ENCODE peak calls at places on chromosomes 6 and 20, in seven cellular contexts. I is pancreas, L is tibial artery, P is thoracic aorta, B is dorsolateral prefrontal cortex, U is adrenal gland, T is left lung. Y is an unnamed sample.

GRCh38 chr6:15317934-15318902 is 72.3 kb downstream of the JARID2 start:
- DNase-seq in P (no peak), B (no peak), U (no peak), L (no peak), T (no peak), I (no peak), Y (no peak)

GRCh38 chr20:63132715-63133471 is 83.0 kb downstream of the YTHDF1 start:
- DNase-seq in B (no peak), U (no peak), L (peak; percentile 51), I (peak; percentile 38), P (no peak), T (no peak), Y (no peak)

GRCh38 chr6:50956014-50956413 is 137.3 kb downstream of the TFAP2B start:
- DNase-seq in U (no peak), I (no peak), T (no peak), L (no peak), B (no peak), P (no peak), Y (no peak)

GRCh38 chr20:44412402-44413144 is 57.1 kb downstream of the HNF4A start:
- DNase-seq in P (no peak), U (no peak), I (no peak), T (no peak), B (no peak), L (no peak), Y (no peak)

GRCh38 chr20:17888044-17888443 is 80.5 kb downstream of the SNX5 start:
- DNase-seq in B (no peak), U (no peak), L (no peak), I (no peak), T (no peak), P (no peak), Y (no peak)

GRCh38 chr6:142680308-142680707 is 264.7 kb downstream of the HIVEP2 start:
- DNase-seq in B (no peak), U (no peak), L (peak; percentile 66), T (no peak), P (no peak), I (no peak), Y (no peak)

GRCh38 chr6:138988469-138988834 is 399 bp upstream of the REPS1 start:
- DNase-seq in I (no peak), U (no peak), T (no peak), P (no peak), B (no peak), L (no peak), Y (no peak)

GRCh38 chr6:133259561-133259960 is 18.4 kb downstream of the EYA4 start:
- DNase-seq in B (no peak), T (no peak), U (no peak), L (no peak), I (no peak), P (no peak), Y (no peak)

GRCh38 chr6:79946773-79947190 is 571 bp downstream of the ELOVL4 start:
- DNase-seq in L (no peak), B (peak; percentile 60), I (no peak), U (no peak), P (no peak), T (peak; percentile 81), Y (peak; percentile 26)

GRCh38 chr6:123027392-123027791 is 31.4 kb downstream of the CLVS2 start:
- DNase-seq in I (no peak), L (no peak), P (no peak), T (no peak), U (no peak), B (no peak), Y (no peak)

GRCh38 chr6:1906625-1907024 is 296.9 kb downstream of the FOXC1 start:
- DNase-seq in U (no peak), L (no peak), P (no peak), I (no peak), T (no peak), B (no peak), Y (no peak)

GRCh38 chr6:27477318-27478013 is 4.6 kb upstream of the ZNF184 start:
- DNase-seq in L (no peak), B (no peak), I (no peak), U (no peak), P (no peak), T (no peak), Y (no peak)

GRCh38 chr6:135938588-135939215 is 87.2 kb downstream of the PDE7B start:
- DNase-seq in B (no peak), U (no peak), I (no peak), L (peak; percentile 71), T (no peak), P (no peak), Y (no peak)

GRCh38 chr6:148854992-148855391 is 108.2 kb downstream of the UST start:
- DNase-seq in T (no peak), B (no peak), L (no peak), P (no peak), U (no peak), I (no peak), Y (no peak)

GRCh38 chr6:135520781-135521180 is 23.2 kb upstream of the AHI1 start:
- DNase-seq in U (no peak), P (no peak), I (no peak), T (no peak), B (no peak), L (no peak), Y (no peak)

GRCh38 chr6:38634518-38634917 is 5.2 kb downstream of the BTBD9 start:
- DNase-seq in I (no peak), T (no peak), L (no peak), P (no peak), B (no peak), U (no peak), Y (no peak)

GRCh38 chr6:148867851-148868250 is 121.0 kb downstream of the UST start:
- DNase-seq in U (no peak), T (no peak), L (no peak), I (no peak), P (no peak), B (no peak), Y (no peak)

GRCh38 chr6:3749991-3750323 is 1.6 kb downstream of the PXDC1 start:
- DNase-seq in B (no peak), P (peak; percentile 72), U (peak; percentile 58), L (peak; percentile 91), I (peak; percentile 61), T (no peak), Y (peak; percentile 54)

GRCh38 chr6:6509304-6509703 is 79.2 kb upstream of the LY86 start:
- DNase-seq in I (no peak), T (no peak), B (no peak), P (no peak), U (no peak), L (no peak), Y (no peak)

GRCh38 chr6:61210549-61210948 is 1075.5 kb downstream of the KHDRBS2 start:
- DNase-seq in B (no peak), P (no peak), T (no peak), U (no peak), L (no peak), I (no peak), Y (no peak)

DNA sequence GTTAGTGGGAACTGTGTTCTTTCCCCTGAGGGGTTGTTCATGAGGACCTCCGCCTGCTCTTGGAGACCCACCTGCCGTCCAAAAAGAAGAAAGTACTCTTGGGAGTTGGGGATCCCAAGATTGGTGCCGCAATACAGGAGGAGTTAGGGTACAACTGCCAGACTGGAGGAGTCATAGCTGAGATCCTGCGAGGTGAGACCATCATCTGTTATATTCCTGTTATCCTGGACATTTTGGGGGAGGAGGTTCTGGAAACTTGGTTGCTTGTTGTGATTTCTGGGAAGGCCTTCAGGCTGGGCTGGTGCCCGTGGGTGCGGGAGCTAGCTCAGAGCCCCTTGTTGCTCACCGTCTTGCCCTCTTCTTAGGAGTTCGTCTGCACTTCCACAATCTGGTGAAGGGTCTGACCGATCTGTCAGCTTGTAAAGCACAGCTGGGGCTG is 2.0 kb downstream of the NOP56 start:
- DNase-seq in L (peak; percentile 11), I (no peak), T (no peak), B (no peak), P (no peak), U (no peak), Y (no peak)
- H3K4me3 ChIP-seq in L (peak overlapping the region; percentile 66), I (no peak overlapping the region), T (peak overlapping the region; percentile 96), B (peak overlapping the region; percentile 94), P (no peak overlapping the region), U (no peak overlapping the region), Y (peak overlapping the region; percentile 83)

GRCh38 chr6:143955971-143956370 is 52.1 kb downstream of the PLAGL1 start:
- DNase-seq in I (no peak), P (no peak), T (no peak), U (no peak), L (no peak), B (no peak), Y (no peak)

GRCh38 chr6:143953922-143954321 is 54.1 kb downstream of the PLAGL1 start:
- DNase-seq in B (no peak), I (no peak), U (no peak), P (no peak), L (no peak), T (no peak), Y (no peak)

GRCh38 chr6:143959865-143960264 is 48.2 kb downstream of the PLAGL1 start:
- DNase-seq in L (no peak), B (no peak), P (no peak), I (no peak), T (no peak), U (no peak), Y (no peak)

GRCh38 chr6:143958839-143959399 is 49.1 kb downstream of the PLAGL1 start:
- DNase-seq in B (no peak), T (peak; percentile 54), I (no peak), P (no peak), U (no peak), L (no peak), Y (no peak)

GRCh38 chr6:143957679-143958274 is 50.3 kb downstream of the PLAGL1 start:
- DNase-seq in I (no peak), U (no peak), B (no peak), T (no peak), P (no peak), L (no peak), Y (no peak)
- H3K27me3 ChIP-seq in I (no peaks in the 10 kb centered on the region), U (no peaks in the 10 kb centered on the region), B (no peaks in the 10 kb centered on the region), T (no peaks in the 10 kb centered on the region), P (no peaks in the 10 kb centered on the region), L (no peaks in the 10 kb centered on the region), Y (no peaks in the 10 kb centered on the region)

GRCh38 chr20:8132632-8133587 is 844 bp downstream of the PLCB1 start:
- DNase-seq in I (peak; percentile 85), B (no peak), T (peak; percentile 82), L (peak; percentile 71), U (peak; percentile 67), P (no peak), Y (peak; percentile 28)
- H3K4me3 ChIP-seq in I (peak overlapping the region; percentile 75), B (peak overlapping the region; percentile 76), T (peak overlapping the region; percentile 62), L (peak overlapping the region; percentile 66), U (peak overlapping the region; percentile 45), P (peak overlapping the region; percentile 81), Y (peak overlapping the region; percentile 48)

GRCh38 chr20:33772439-33772838 is 38.7 kb upstream of the CHMP4B start:
- DNase-seq in T (no peak), L (no peak), U (no peak), I (no peak), B (no peak), P (no peak), Y (no peak)

GRCh38 chr20:33769032-33769431 is 37.2 kb downstream of the ZNF341 start:
- DNase-seq in P (no peak), B (no peak), I (no peak), U (no peak), T (no peak), L (no peak), Y (no peak)

GRCh38 chr20:33771938-33772337 is 39.2 kb upstream of the CHMP4B start:
- DNase-seq in I (no peak), B (no peak), L (no peak), P (no peak), T (no peak), U (no peak), Y (no peak)

GRCh38 chr20:33767739-33768138 is 35.9 kb downstream of the ZNF341 start:
- DNase-seq in P (no peak), T (no peak), I (no peak), U (no peak), L (no peak), B (no peak), Y (no peak)

GRCh38 chr20:33770005-33770404 is 38.2 kb downstream of the ZNF341 start:
- DNase-seq in L (no peak), T (peak; percentile 73), P (no peak), B (no peak), U (no peak), I (no peak), Y (no peak)
- H3K27me3 ChIP-seq in L (no peaks in the 10 kb centered on the region), T (no peaks in the 10 kb centered on the region), P (no peaks in the 10 kb centered on the region), B (no peaks in the 10 kb centered on the region), U (no peaks in the 10 kb centered on the region), I (no peaks in the 10 kb centered on the region), Y (no peaks in the 10 kb centered on the region)